ENCODE peak calls at places on chromosomes 2 and 18, in six cellular contexts. S is IMR-90, O is neuronal stem cell, T is H9, H is mesenchymal stem cell, M is H1. B is an unnamed sample.

GRCh38 chr2:157559461-157559860 is 69.2 kb downstream of the ACVR1C start:
- DNase-seq in T (no peak), H (no peak), S (no peak), O (no peak), M (no peak), B (no peak)

GRCh38 chr2:226490172-226490571 is 309.4 kb downstream of the IRS1 start:
- DNase-seq in M (no peak), T (no peak), H (peak), S (peak), O (no peak), B (no peak)

GRCh38 chr2:219656523-219656922 is 29.1 kb downstream of the SLC4A3 start:
- DNase-seq in H (peak), O (no peak), M (no peak), T (no peak), S (peak), B (peak)

GRCh38 chr2:178238144-178238521 is 43.8 kb downstream of the OSBPL6 start:
- DNase-seq in M (no peak), S (peak), T (no peak), H (peak), O (no peak), B (no peak)

GRCh38 chr2:187994464-187995331 is 297.0 kb upstream of the GULP1 start:
- DNase-seq in S (peak), T (peak), H (peak), M (no peak), O (no peak), B (peak)

GRCh38 chr2:205043285-205043684 is 498.0 kb downstream of the PARD3B start:
- DNase-seq in H (no peak), T (no peak), M (no peak), O (no peak), S (no peak), B (no peak)

GRCh38 chr2:73212448-73213176 is 1.4 kb upstream of the SMYD5 start:
- DNase-seq in O (peak), T (peak), S (peak), M (no peak), H (peak), B (peak)

GRCh38 chr18:48133675-48134251 is 203.3 kb upstream of the SMAD2 start:
- DNase-seq in S (no peak), H (no peak), O (no peak), T (no peak), M (no peak), B (peak)

GRCh38 chr2:59899692-59900091 is 653.8 kb downstream of the BCL11A start:
- DNase-seq in M (no peak), H (no peak), S (no peak), T (no peak), O (no peak), B (no peak)

GRCh38 chr2:197705912-197706838 is 1.0 kb downstream of the MARS2 start:
- DNase-seq in S (peak), O (no peak), M (no peak), T (peak), H (peak), B (peak)

GRCh38 chr18:75068682-75069435 is 140.1 kb downstream of the PTGR3 start:
- DNase-seq in O (no peak), H (no peak), T (no peak), M (no peak), S (no peak), B (no peak)

GRCh38 chr2:190379249-190379964 is 28.7 kb upstream of the MFSD6 start:
- DNase-seq in H (peak), T (no peak), S (peak), M (no peak), O (no peak), B (peak)

GRCh38 chr2:240232961-240233890 is 92.8 kb upstream of the OTOS start:
- DNase-seq in M (peak), T (peak), O (peak), H (peak), S (peak), B (peak)

GRCh38 chr18:6948656-6949055 is 168.9 kb downstream of the LAMA1 start:
- DNase-seq in H (no peak), O (no peak), S (no peak), M (no peak), T (no peak), B (no peak)

GRCh38 chr18:12376034-12376717 is 851 bp downstream of the AFG3L2 start:
- DNase-seq in T (no peak), O (no peak), M (no peak), H (peak), S (no peak), B (no peak)

GRCh38 chr2:152134488-152135280 is 35.8 kb upstream of the CACNB4 start:
- DNase-seq in S (peak), O (no peak), H (peak), M (no peak), T (no peak), B (no peak)

GRCh38 chr18:79356435-79356834 is 39.3 kb upstream of the NFATC1 start:
- DNase-seq in O (no peak), T (no peak), M (no peak), S (no peak), H (no peak), B (peak)

GRCh38 chr2:13745324-13745723 is 887.2 kb upstream of the LRATD1 start:
- DNase-seq in H (no peak), O (no peak), S (no peak), T (peak), M (no peak), B (no peak)

GRCh38 chr18:13141209-13141608 is 77.4 kb upstream of the LDLRAD4 start:
- DNase-seq in H (no peak), S (no peak), T (no peak), O (no peak), M (no peak), B (no peak)

GRCh38 chr2:160092445-160092844 is 30.0 kb upstream of the PLA2R1 start:
- DNase-seq in T (no peak), O (no peak), H (no peak), M (no peak), S (no peak), B (no peak)

GRCh38 chr18:78906066-78906465 is 73.6 kb upstream of the SALL3 start:
- DNase-seq in H (no peak), T (no peak), O (no peak), S (no peak), M (no peak), B (no peak)

GRCh38 chr2:199804831-199805230 is 46.2 kb downstream of the FTCDNL1 start:
- DNase-seq in M (no peak), H (no peak), O (no peak), T (peak), S (no peak), B (no peak)

GRCh38 chr18:64287926-64288325 is 139.0 kb upstream of the LINC00305 start:
- DNase-seq in S (no peak), M (no peak), H (no peak), T (no peak), O (no peak), B (no peak)

GRCh38 chr2:2328847-2329246 is 2.2 kb downstream of the MYT1L start:
- DNase-seq in M (no peak), H (no peak), S (no peak), T (peak), O (peak), B (peak)

GRCh38 chr18:40810371-40810770 is 1144.7 kb upstream of the PIK3C3 start:
- DNase-seq in O (no peak), T (no peak), S (peak), M (no peak), H (peak), B (peak)

GRCh38 chr2:40095003-40095402 is 315.9 kb upstream of the THUMPD2 start:
- DNase-seq in H (peak), T (no peak), S (peak), O (no peak), M (no peak), B (no peak)

GRCh38 chr2:70785137-70785911 is 5.1 kb downstream of the FIGLA start:
- DNase-seq in H (no peak), T (peak), O (peak), S (no peak), M (no peak), B (peak)

GRCh38 chr2:241379481-241380480 is 23.7 kb downstream of the FARP2 start:
- DNase-seq in S (peak), T (no peak), M (no peak), O (no peak), H (no peak), B (no peak)

GRCh38 chr2:241375300-241375699 is 19.2 kb downstream of the FARP2 start:
- DNase-seq in S (no peak), H (no peak), T (no peak), O (no peak), M (no peak), B (no peak)

GRCh38 chr2:241378816-241379215 is 22.7 kb downstream of the FARP2 start:
- DNase-seq in M (no peak), H (no peak), O (no peak), S (peak), T (no peak), B (no peak)

GRCh38 chr2:241373449-241373848 is 17.4 kb downstream of the FARP2 start:
- DNase-seq in S (no peak), H (no peak), O (no peak), T (no peak), M (no peak), B (no peak)

DNA sequence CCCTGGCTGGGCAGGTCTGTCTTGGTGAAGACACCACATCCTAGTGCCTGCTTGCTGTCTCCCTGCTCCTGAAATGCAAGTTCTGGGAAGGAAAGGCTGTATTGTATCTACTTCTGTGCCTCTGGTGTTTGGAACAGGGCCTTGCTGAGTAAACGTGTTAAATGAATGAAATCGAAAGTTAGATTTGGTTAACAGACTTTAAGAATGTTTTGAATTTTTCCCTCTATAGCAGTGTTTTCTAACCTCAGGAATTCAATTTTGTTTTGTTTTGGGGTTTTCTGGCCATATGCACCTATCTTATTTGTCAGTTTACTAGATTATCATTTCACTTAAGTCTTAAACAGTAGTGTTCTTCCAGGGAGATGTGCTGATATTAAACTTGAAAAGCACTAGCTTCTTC is 20.7 kb downstream of the FARP2 start:
- DNase-seq in O (no peak), M (no peak), S (no peak), T (no peak), H (no peak), B (no peak)
- H3K4me2 ChIP-seq in O (no peak), M (no peak), S (no peak), T (no peak), H (no peak), B (no peak)

GRCh38 chr2:170009209-170009608 is 168.7 kb upstream of the MYO3B start:
- DNase-seq in O (no peak), S (no peak), M (no peak), T (no peak), H (no peak), B (no peak)

GRCh38 chr2:170017848-170018492 is 160.0 kb upstream of the MYO3B start:
- DNase-seq in O (no peak), M (no peak), H (peak), T (no peak), S (peak), B (no peak)

GRCh38 chr2:170014769-170015168 is 163.2 kb upstream of the MYO3B start:
- DNase-seq in S (no peak), O (no peak), M (no peak), H (no peak), T (no peak), B (no peak)

GRCh38 chr2:170013802-170014551 is 164.0 kb upstream of the MYO3B start:
- DNase-seq in T (no peak), M (no peak), S (peak), H (peak), O (peak), B (peak)

DNA sequence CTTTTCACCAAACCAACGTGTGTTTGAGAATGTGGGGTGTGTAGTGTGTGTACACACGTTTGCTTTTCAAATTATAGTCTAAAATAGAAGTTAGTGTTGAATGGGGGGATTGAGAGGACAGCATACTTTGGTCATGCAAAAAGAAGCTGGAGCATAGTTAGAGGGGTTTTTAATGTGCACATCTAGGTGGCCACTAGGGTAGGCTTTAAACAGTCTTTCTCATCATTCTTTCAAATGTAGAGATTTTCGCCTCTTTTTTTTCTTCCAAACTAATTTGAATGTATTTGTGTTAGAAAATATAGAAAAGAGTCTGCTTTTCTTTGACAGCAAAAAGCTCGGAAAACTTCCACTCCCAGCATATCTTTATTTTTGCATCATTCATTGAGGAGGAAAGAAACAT is 165.2 kb upstream of the MYO3B start:
- DNase-seq in O (no peak), H (no peak), S (no peak), M (no peak), T (no peak), B (no peak)
- H4K8ac ChIP-seq in O (no peak), H (no peak), S (no peak), M (no peak), T (no peak), B (no peak)

GRCh38 chr2:172431993-172432392 is 4.6 kb downstream of the ITGA6 start:
- DNase-seq in O (no peak), S (no peak), T (no peak), M (no peak), H (no peak), B (no peak)
- H4K91ac ChIP-seq in O (no peak), S (no peak), T (no peak), M (no peak), H (no peak), B (no peak)

GRCh38 chr2:216733046-216733445 is 37.7 kb upstream of the IGFBP5 start:
- DNase-seq in M (no peak), T (no peak), S (no peak), O (no peak), H (no peak), B (no peak)
- H3K4me2 ChIP-seq in M (no peak), T (no peak), S (no peak), O (no peak), H (no peak), B (no peak)